ENCODE peak calls at places on chromosomes 2 and 18, in seven cellular contexts. A is aorta, Q is neural progenitor cell, L is pancreas, J is breast epithelium, W is substantia nigra, M is tibial nerve. O is an unnamed sample.

GRCh38 chr2:110659248-110659647 is 18.6 kb downstream of the BUB1 start:
- DNase-seq in A (no peak), Q (no peak), L (no peak), J (no peak), W (no peak), M (no peak), O (no peak)

GRCh38 chr2:101036562-101036961 is 34.5 kb downstream of the RPL31 start:
- DNase-seq in A (no peak), Q (no peak), L (no peak), J (no peak), W (no peak), M (no peak), O (no peak)

GRCh38 chr2:53949457-53949856 is 21.3 kb downstream of the PSME4 start:
- DNase-seq in A (no peak), Q (no peak), L (no peak), J (no peak), W (no peak), M (no peak), O (no peak)

GRCh38 chr2:100043246-100043890 is 99.0 kb downstream of the AFF3 start:
- DNase-seq in A (no peak), Q (no peak), L (no peak), J (no peak), W (no peak), M (no peak), O (no peak)

GRCh38 chr2:158815650-158816049 is 20.5 kb downstream of the DAPL1 start:
- DNase-seq in A (no peak), Q (no peak), L (no peak), J (no peak), W (no peak), M (no peak), O (no peak)

GRCh38 chr2:46508734-46509133 is 29.4 kb downstream of the TMEM247 start:
- DNase-seq in A (no peak), Q (no peak), L (no peak), J (no peak), W (no peak), M (no peak), O (no peak)

GRCh38 chr2:32009479-32010256 is 1.1 kb downstream of the MEMO1 start:
- DNase-seq in A (peak), Q (peak), L (peak), J (no peak), W (peak), M (no peak), O (no peak)

GRCh38 chr2:11644293-11644692 is 25.7 kb downstream of the NTSR2 start:
- DNase-seq in A (no peak), Q (no peak), L (no peak), J (no peak), W (no peak), M (no peak), O (no peak)

GRCh38 chr2:174699993-174700766 is 64.1 kb downstream of the CHRNA1 start:
- DNase-seq in A (no peak), Q (peak), L (no peak), J (no peak), W (no peak), M (no peak), O (peak)

GRCh38 chr2:96687711-96688640 is 45.4 kb downstream of the FER1L5 start:
- DNase-seq in A (no peak), Q (no peak), L (peak), J (no peak), W (no peak), M (no peak), O (no peak)

GRCh38 chr2:150097891-150098595 is 389.4 kb downstream of the RND3 start:
- DNase-seq in A (no peak), Q (no peak), L (no peak), J (no peak), W (no peak), M (no peak), O (no peak)

GRCh38 chr18:37243756-37244155 is 321.8 kb downstream of the CELF4 start:
- DNase-seq in A (no peak), Q (peak), L (no peak), J (no peak), W (no peak), M (no peak), O (no peak)

GRCh38 chr2:55161295-55162210 is 70.5 kb downstream of the CLHC1 start:
- DNase-seq in A (peak), Q (no peak), L (peak), J (no peak), W (no peak), M (no peak), O (no peak)

GRCh38 chr2:11914455-11914854 is 168.0 kb downstream of the LPIN1 start:
- DNase-seq in A (no peak), Q (no peak), L (no peak), J (no peak), W (no peak), M (no peak), O (no peak)

GRCh38 chr2:135457279-135457678 is 73.7 kb downstream of the ZRANB3 start:
- DNase-seq in A (no peak), Q (no peak), L (no peak), J (no peak), W (no peak), M (no peak), O (no peak)

GRCh38 chr2:47656715-47657600 is 126.0 kb upstream of the MSH6 start:
- DNase-seq in A (no peak), Q (no peak), L (no peak), J (no peak), W (no peak), M (no peak), O (no peak)

GRCh38 chr2:145410096-145410495 is 890.2 kb upstream of the ZEB2 start:
- DNase-seq in A (no peak), Q (no peak), L (no peak), J (no peak), W (no peak), M (no peak), O (no peak)

GRCh38 chr2:105478670-105479069 is 79.8 kb upstream of the FHL2 start:
- DNase-seq in A (no peak), Q (no peak), L (no peak), J (no peak), W (no peak), M (no peak), O (no peak)

GRCh38 chr2:16038586-16038985 is 98.2 kb downstream of the MYCN start:
- DNase-seq in A (no peak), Q (no peak), L (no peak), J (no peak), W (no peak), M (no peak), O (no peak)

GRCh38 chr2:10036095-10036879 is 7.1 kb upstream of the KLF11 start:
- DNase-seq in A (peak), Q (peak), L (peak), J (no peak), W (peak), M (no peak), O (peak)

GRCh38 chr2:26846881-26847662 is 860 bp upstream of the DPYSL5 start:
- DNase-seq in A (no peak), Q (peak), L (no peak), J (no peak), W (no peak), M (no peak), O (no peak)

GRCh38 chr2:111039984-111040383 is 80.7 kb upstream of the BCL2L11 start:
- DNase-seq in A (no peak), Q (no peak), L (no peak), J (no peak), W (no peak), M (no peak), O (no peak)

DNA sequence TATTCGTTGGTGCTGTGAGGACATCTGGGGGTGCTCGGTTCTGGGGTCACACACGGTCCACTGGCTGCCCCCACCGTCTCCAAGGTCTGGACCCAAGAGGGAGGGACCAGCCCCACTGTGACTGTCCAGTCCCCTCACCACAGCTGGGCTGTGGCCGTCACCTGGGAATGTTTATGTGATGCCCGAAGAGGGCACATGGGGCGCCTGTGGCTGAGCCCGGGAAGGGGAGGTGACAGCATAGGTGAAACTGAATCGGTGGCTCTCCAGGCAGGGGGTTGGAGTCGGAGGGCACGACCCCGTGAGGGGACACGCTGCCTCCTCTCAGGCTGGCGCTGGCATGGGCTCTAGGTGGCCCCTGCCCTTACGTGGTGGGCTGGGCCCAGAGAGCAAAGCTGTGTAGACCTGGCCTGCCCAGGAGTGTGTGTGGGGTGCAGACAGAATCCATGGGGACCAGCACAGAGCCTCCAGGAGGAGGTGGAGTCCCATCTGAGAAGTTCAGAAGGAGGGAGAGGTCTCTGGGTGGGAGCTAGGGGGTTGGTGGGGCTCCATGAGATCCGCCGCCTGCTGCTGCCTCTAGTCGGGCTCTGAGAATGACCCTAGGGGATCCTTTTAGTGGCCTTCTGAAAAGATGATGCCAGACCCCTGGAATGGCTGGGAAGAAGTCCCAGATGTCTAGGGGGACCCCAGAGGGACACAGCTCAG is 1.8 kb downstream of the BOK start:
- DNase-seq in A (peak), Q (no peak), L (no peak), J (no peak), W (no peak), M (no peak), O (no peak)
- H3K27ac ChIP-seq in A (no peak), Q (no peak), L (no peak), J (peak), W (peak), M (peak), O (peak)

GRCh38 chr2:181751266-181752030 is 71.1 kb upstream of the NEUROD1 start:
- DNase-seq in A (no peak), Q (no peak), L (no peak), J (no peak), W (no peak), M (no peak), O (no peak)
- H3K27ac ChIP-seq in A (no peak), Q (no peak), L (no peak), J (no peak), W (no peak), M (peak), O (no peak)

DNA sequence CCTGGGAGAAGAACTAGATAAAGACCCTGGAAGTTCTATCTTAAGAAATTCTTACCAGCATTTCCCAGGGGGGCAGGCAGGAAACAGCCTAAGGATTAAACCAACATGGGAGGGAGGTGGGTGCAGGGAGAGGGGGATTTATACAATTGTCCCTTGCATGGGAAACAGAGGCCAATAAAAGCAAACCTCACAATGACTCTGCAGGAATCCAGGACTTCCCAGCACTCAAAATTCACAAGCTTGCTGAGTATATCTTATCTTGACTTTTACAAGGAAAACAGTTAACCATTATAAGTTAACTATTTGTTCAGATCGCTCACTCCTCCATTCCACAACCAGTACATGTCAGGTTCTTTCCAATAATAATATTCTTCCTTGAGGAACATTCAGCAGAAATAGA is 241.3 kb downstream of the MREG start:
- DNase-seq in A (no peak), Q (peak), L (no peak), J (no peak), W (no peak), M (no peak), O (no peak)
- H3K27ac ChIP-seq in A (peak), Q (peak), L (no peak), J (no peak), W (no peak), M (no peak), O (no peak)

GRCh38 chr2:176081993-176082884 is 1.5 kb downstream of the EVX2 start:
- DNase-seq in A (no peak), Q (peak), L (no peak), J (no peak), W (no peak), M (no peak), O (no peak)
- H3K27ac ChIP-seq in A (no peak), Q (no peak), L (no peak), J (no peak), W (no peak), M (no peak), O (no peak)

GRCh38 chr18:4789506-4789905 is 334.4 kb upstream of the DLGAP1 start:
- DNase-seq in A (no peak), Q (no peak), L (no peak), J (no peak), W (no peak), M (no peak), O (no peak)
- H3K27ac ChIP-seq in A (no peak), Q (no peak), L (no peak), J (no peak), W (no peak), M (no peak), O (no peak)